ENCODE peak calls at places on chromosomes 5 and 9, in six cellular contexts. One of them, this sample, is unnamed.
A peak's percentile ranks its signal among the peaks of the same experiment; 100 is the strongest.

GRCh38 chr9:33880562-33881089 is 63.7 kb downstream of the UBE2R2 start:
- DNase-seq in stimulated activated naive CD8-positive, alpha-beta T cell treated with anti-CD3 and anti-CD28 coated beads, Interleukin-15, amount 100 ng/mL, for 72 hours: no peak
- DNase-seq in HT1080: no peak
- DNase-seq in G401: peak; percentile 64
- DNase-seq in HuH-7.5: no peak
- DNase-seq in NCI-H1436: no peak
- DNase-seq in this sample: no peak

GRCh38 chr9:36023260-36024048 is 13.3 kb upstream of the RECK start:
- DNase-seq in HT1080: peak; percentile 51
- DNase-seq in stimulated activated naive CD8-positive, alpha-beta T cell treated with anti-CD3 and anti-CD28 coated beads, Interleukin-15, amount 100 ng/mL, for 72 hours: peak; percentile 61
- DNase-seq in G401: peak; percentile 82
- DNase-seq in HuH-7.5: peak; percentile 36
- DNase-seq in NCI-H1436: peak; percentile 44
- DNase-seq in this sample: peak; percentile 52

GRCh38 chr5:144156767-144157171 is 13.7 kb downstream of the YIPF5 start:
- DNase-seq in NCI-H1436: no peak
- DNase-seq in stimulated activated naive CD8-positive, alpha-beta T cell treated with anti-CD3 and anti-CD28 coated beads, Interleukin-15, amount 100 ng/mL, for 72 hours: no peak
- DNase-seq in HT1080: no peak
- DNase-seq in HuH-7.5: no peak
- DNase-seq in G401: no peak
- DNase-seq in this sample: no peak

GRCh38 chr5:2801602-2802525 is 50.4 kb upstream of the IRX2 start:
- DNase-seq in NCI-H1436: no peak
- DNase-seq in HuH-7.5: no peak
- DNase-seq in G401: no peak
- DNase-seq in stimulated activated naive CD8-positive, alpha-beta T cell treated with anti-CD3 and anti-CD28 coated beads, Interleukin-15, amount 100 ng/mL, for 72 hours: no peak
- DNase-seq in HT1080: no peak
- DNase-seq in this sample: no peak

GRCh38 chr9:90773593-90773992 is 28.0 kb upstream of the SYK start:
- DNase-seq in NCI-H1436: no peak
- DNase-seq in HT1080: no peak
- DNase-seq in stimulated activated naive CD8-positive, alpha-beta T cell treated with anti-CD3 and anti-CD28 coated beads, Interleukin-15, amount 100 ng/mL, for 72 hours: no peak
- DNase-seq in G401: no peak
- DNase-seq in HuH-7.5: no peak
- DNase-seq in this sample: no peak

GRCh38 chr9:117771162-117771561 is 67.0 kb downstream of the TLR4 start:
- DNase-seq in NCI-H1436: peak; percentile 35
- DNase-seq in stimulated activated naive CD8-positive, alpha-beta T cell treated with anti-CD3 and anti-CD28 coated beads, Interleukin-15, amount 100 ng/mL, for 72 hours: no peak
- DNase-seq in HT1080: no peak
- DNase-seq in G401: no peak
- DNase-seq in HuH-7.5: no peak
- DNase-seq in this sample: no peak

GRCh38 chr9:84397151-84397728 is 56.7 kb upstream of the SLC28A3 start:
- DNase-seq in NCI-H1436: peak; percentile 59
- DNase-seq in HT1080: peak; percentile 61
- DNase-seq in G401: peak; percentile 80
- DNase-seq in stimulated activated naive CD8-positive, alpha-beta T cell treated with anti-CD3 and anti-CD28 coated beads, Interleukin-15, amount 100 ng/mL, for 72 hours: peak; percentile 55
- DNase-seq in HuH-7.5: peak; percentile 61
- DNase-seq in this sample: peak; percentile 44

GRCh38 chr9:109143881-109144562 is 23.0 kb downstream of the FRRS1L start:
- DNase-seq in NCI-H1436: no peak
- DNase-seq in HuH-7.5: no peak
- DNase-seq in HT1080: peak; percentile 71
- DNase-seq in G401: no peak
- DNase-seq in stimulated activated naive CD8-positive, alpha-beta T cell treated with anti-CD3 and anti-CD28 coated beads, Interleukin-15, amount 100 ng/mL, for 72 hours: peak; percentile 42
- DNase-seq in this sample: peak; percentile 16

GRCh38 chr5:169100735-169101075 is 200.2 kb downstream of the SLIT3 start:
- DNase-seq in HT1080: peak; percentile 77
- DNase-seq in stimulated activated naive CD8-positive, alpha-beta T cell treated with anti-CD3 and anti-CD28 coated beads, Interleukin-15, amount 100 ng/mL, for 72 hours: no peak
- DNase-seq in NCI-H1436: no peak
- DNase-seq in G401: no peak
- DNase-seq in HuH-7.5: no peak
- DNase-seq in this sample: no peak

GRCh38 chr9:17130285-17130684 is 4.6 kb upstream of the CNTLN start:
- DNase-seq in G401: no peak
- DNase-seq in HT1080: no peak
- DNase-seq in NCI-H1436: no peak
- DNase-seq in stimulated activated naive CD8-positive, alpha-beta T cell treated with anti-CD3 and anti-CD28 coated beads, Interleukin-15, amount 100 ng/mL, for 72 hours: no peak
- DNase-seq in HuH-7.5: no peak
- DNase-seq in this sample: no peak

GRCh38 chr9:7811679-7812078 is 12.1 kb upstream of the DMAC1 start:
- DNase-seq in HuH-7.5: no peak
- DNase-seq in NCI-H1436: no peak
- DNase-seq in G401: no peak
- DNase-seq in stimulated activated naive CD8-positive, alpha-beta T cell treated with anti-CD3 and anti-CD28 coated beads, Interleukin-15, amount 100 ng/mL, for 72 hours: no peak
- DNase-seq in HT1080: no peak
- DNase-seq in this sample: no peak

GRCh38 chr9:127965953-127966352 is 14.8 kb downstream of the EEIG1 start:
- DNase-seq in G401: no peak
- DNase-seq in NCI-H1436: no peak
- DNase-seq in stimulated activated naive CD8-positive, alpha-beta T cell treated with anti-CD3 and anti-CD28 coated beads, Interleukin-15, amount 100 ng/mL, for 72 hours: no peak
- DNase-seq in HuH-7.5: no peak
- DNase-seq in HT1080: no peak
- DNase-seq in this sample: no peak

GRCh38 chr9:87109182-87109581 is 161.9 kb upstream of the GAS1 start:
- DNase-seq in stimulated activated naive CD8-positive, alpha-beta T cell treated with anti-CD3 and anti-CD28 coated beads, Interleukin-15, amount 100 ng/mL, for 72 hours: no peak
- DNase-seq in NCI-H1436: no peak
- DNase-seq in HT1080: no peak
- DNase-seq in G401: no peak
- DNase-seq in HuH-7.5: no peak
- DNase-seq in this sample: no peak

GRCh38 chr5:91636351-91636750 is 253.2 kb upstream of the ARRDC3 start:
- DNase-seq in HuH-7.5: no peak
- DNase-seq in stimulated activated naive CD8-positive, alpha-beta T cell treated with anti-CD3 and anti-CD28 coated beads, Interleukin-15, amount 100 ng/mL, for 72 hours: no peak
- DNase-seq in NCI-H1436: no peak
- DNase-seq in G401: no peak
- DNase-seq in HT1080: no peak
- DNase-seq in this sample: no peak

GRCh38 chr5:89686081-89686765 is 723.3 kb downstream of the CETN3 start:
- DNase-seq in G401: no peak
- DNase-seq in HT1080: no peak
- DNase-seq in stimulated activated naive CD8-positive, alpha-beta T cell treated with anti-CD3 and anti-CD28 coated beads, Interleukin-15, amount 100 ng/mL, for 72 hours: no peak
- DNase-seq in NCI-H1436: no peak
- DNase-seq in HuH-7.5: no peak
- DNase-seq in this sample: no peak

GRCh38 chr5:135193213-135194125 is 159.4 kb upstream of the PITX1 start:
- DNase-seq in HT1080: peak; percentile 69
- DNase-seq in NCI-H1436: no peak
- DNase-seq in stimulated activated naive CD8-positive, alpha-beta T cell treated with anti-CD3 and anti-CD28 coated beads, Interleukin-15, amount 100 ng/mL, for 72 hours: no peak
- DNase-seq in G401: no peak
- DNase-seq in HuH-7.5: no peak
- DNase-seq in this sample: no peak

GRCh38 chr9:93127395-93127911 is 6.6 kb downstream of the NINJ1 start:
- DNase-seq in HT1080: no peak
- DNase-seq in NCI-H1436: no peak
- DNase-seq in G401: peak; percentile 7
- DNase-seq in stimulated activated naive CD8-positive, alpha-beta T cell treated with anti-CD3 and anti-CD28 coated beads, Interleukin-15, amount 100 ng/mL, for 72 hours: no peak
- DNase-seq in HuH-7.5: no peak
- DNase-seq in this sample: no peak

GRCh38 chr9:101419863-101420262 is 15.7 kb downstream of the ALDOB start:
- DNase-seq in HuH-7.5: no peak
- DNase-seq in stimulated activated naive CD8-positive, alpha-beta T cell treated with anti-CD3 and anti-CD28 coated beads, Interleukin-15, amount 100 ng/mL, for 72 hours: no peak
- DNase-seq in HT1080: no peak
- DNase-seq in NCI-H1436: no peak
- DNase-seq in G401: no peak
- DNase-seq in this sample: no peak

GRCh38 chr5:173532689-173533250 is 83.7 kb downstream of the BOD1 start:
- DNase-seq in HuH-7.5: no peak
- DNase-seq in G401: no peak
- DNase-seq in HT1080: no peak
- DNase-seq in NCI-H1436: no peak
- DNase-seq in stimulated activated naive CD8-positive, alpha-beta T cell treated with anti-CD3 and anti-CD28 coated beads, Interleukin-15, amount 100 ng/mL, for 72 hours: no peak
- DNase-seq in this sample: no peak

GRCh38 chr5:137192293-137192743 is 306.8 kb downstream of the SPOCK1 start:
- DNase-seq in HT1080: peak; percentile 69
- DNase-seq in G401: peak; percentile 58
- DNase-seq in stimulated activated naive CD8-positive, alpha-beta T cell treated with anti-CD3 and anti-CD28 coated beads, Interleukin-15, amount 100 ng/mL, for 72 hours: no peak
- DNase-seq in HuH-7.5: no peak
- DNase-seq in NCI-H1436: no peak
- DNase-seq in this sample: no peak

GRCh38 chr9:7186175-7186574 is 428.4 kb downstream of the KDM4C start:
- DNase-seq in HT1080: peak; percentile 39
- DNase-seq in NCI-H1436: no peak
- DNase-seq in stimulated activated naive CD8-positive, alpha-beta T cell treated with anti-CD3 and anti-CD28 coated beads, Interleukin-15, amount 100 ng/mL, for 72 hours: no peak
- DNase-seq in HuH-7.5: no peak
- DNase-seq in G401: no peak
- DNase-seq in this sample: no peak

GRCh38 chr5:147359551-147359950 is 124.7 kb downstream of the STK32A start:
- DNase-seq in HuH-7.5: no peak
- DNase-seq in stimulated activated naive CD8-positive, alpha-beta T cell treated with anti-CD3 and anti-CD28 coated beads, Interleukin-15, amount 100 ng/mL, for 72 hours: no peak
- DNase-seq in HT1080: no peak
- DNase-seq in NCI-H1436: no peak
- DNase-seq in G401: no peak
- DNase-seq in this sample: no peak

GRCh38 chr5:38463634-38464521 is 92.6 kb downstream of the LIFR start:
- DNase-seq in NCI-H1436: no peak
- DNase-seq in stimulated activated naive CD8-positive, alpha-beta T cell treated with anti-CD3 and anti-CD28 coated beads, Interleukin-15, amount 100 ng/mL, for 72 hours: no peak
- DNase-seq in HT1080: peak; percentile 98
- DNase-seq in G401: no peak
- DNase-seq in HuH-7.5: peak; percentile 74
- DNase-seq in this sample: no peak

GRCh38 chr9:370081-370480 is 155.4 kb downstream of the DOCK8 start:
- DNase-seq in HT1080: no peak
- DNase-seq in HuH-7.5: no peak
- DNase-seq in stimulated activated naive CD8-positive, alpha-beta T cell treated with anti-CD3 and anti-CD28 coated beads, Interleukin-15, amount 100 ng/mL, for 72 hours: no peak
- DNase-seq in NCI-H1436: no peak
- DNase-seq in G401: no peak
- DNase-seq in this sample: no peak

GRCh38 chr5:180739958-180740357 is at the start of gene OR2Y1:
- DNase-seq in HT1080: no peak
- DNase-seq in G401: no peak
- DNase-seq in stimulated activated naive CD8-positive, alpha-beta T cell treated with anti-CD3 and anti-CD28 coated beads, Interleukin-15, amount 100 ng/mL, for 72 hours: no peak
- DNase-seq in HuH-7.5: no peak
- DNase-seq in NCI-H1436: no peak
- DNase-seq in this sample: no peak

This sample was measured in activated T-helper 2 cell treated with anti-CD3 and anti-CD28 coated beads, Interferon-gamma antibody, Interleukin-2, Interleukin-4, amounts not matched to agents 10 μg/mL and 5 μg/mL and 100 μg/mL, durations not matched to agents 14 hours and 24 hours and 36 hours.